ENCODE peak calls at places on chromosomes 4 and X, in eight cellular contexts. Y, J, Z, K, H, E, N and P are unnamed samples.

GRCh38 chrX:40579880-40580536 is 762 bp upstream of the ATP6AP2 start:
- DNase-seq in Y (peak), J (no peak), Z (no peak), K (no peak), H (no peak), E (no peak), N (no peak), P (no peak)

GRCh38 chrX:12950851-12951589 is 23.9 kb upstream of the TMSB4X start:
- DNase-seq in Y (no peak), J (no peak), Z (no peak), K (peak), H (peak), E (peak), N (peak), P (no peak)

GRCh38 chr4:123546123-123546654 is 149.6 kb downstream of the SPRY1 start:
- DNase-seq in Y (no peak), J (no peak), Z (no peak), K (no peak), H (peak), E (no peak), N (no peak), P (no peak)

GRCh38 chr4:88705805-88706518 is 8.3 kb upstream of the NAP1L5 start:
- DNase-seq in Y (no peak), J (no peak), Z (no peak), K (no peak), H (no peak), E (no peak), N (no peak), P (no peak)

GRCh38 chr4:32824321-32824720 is 2104.2 kb downstream of the PCDH7 start:
- DNase-seq in Y (no peak), J (no peak), Z (no peak), K (no peak), H (no peak), E (no peak), N (no peak), P (no peak)

GRCh38 chr4:143555676-143556075 is 42.2 kb downstream of the SMARCA5 start:
- DNase-seq in Y (no peak), J (no peak), Z (no peak), K (no peak), H (no peak), E (no peak), N (no peak), P (no peak)

GRCh38 chr4:118953276-118953675 is 64.6 kb downstream of the SYNPO2 start:
- DNase-seq in Y (no peak), J (no peak), Z (no peak), K (no peak), H (no peak), E (no peak), N (no peak), P (no peak)

GRCh38 chr4:186693159-186693815 is 30.4 kb downstream of the FAT1 start:
- DNase-seq in Y (no peak), J (no peak), Z (no peak), K (no peak), H (peak), E (no peak), N (no peak), P (no peak)

GRCh38 chr4:131093303-131093702 is 1997.4 kb downstream of the C4orf33 start:
- DNase-seq in Y (peak), J (no peak), Z (no peak), K (no peak), H (no peak), E (no peak), N (no peak), P (no peak)

GRCh38 chr4:25585901-25586523 is 69.6 kb upstream of the SLC34A2 start:
- DNase-seq in Y (no peak), J (no peak), Z (no peak), K (no peak), H (no peak), E (no peak), N (no peak), P (no peak)

GRCh38 chr4:158112612-158113011 is 60.2 kb downstream of the GASK1B start:
- DNase-seq in Y (no peak), J (no peak), Z (no peak), K (no peak), H (no peak), E (no peak), N (no peak), P (no peak)

GRCh38 chrX:16882188-16882587 is 12.0 kb upstream of the RBBP7 start:
- DNase-seq in Y (peak), J (no peak), Z (no peak), K (no peak), H (peak), E (no peak), N (peak), P (no peak)

GRCh38 chr4:41975341-41975740 is 6.2 kb upstream of the DCAF4L1 start:
- DNase-seq in Y (no peak), J (no peak), Z (no peak), K (no peak), H (no peak), E (no peak), N (no peak), P (no peak)

GRCh38 chr4:1666391-1666790 is 17.7 kb downstream of the FAM53A start:
- DNase-seq in Y (no peak), J (no peak), Z (no peak), K (no peak), H (no peak), E (no peak), N (no peak), P (no peak)

GRCh38 chr4:100391086-100391485 is 126.7 kb downstream of the EMCN start:
- DNase-seq in Y (no peak), J (no peak), Z (no peak), K (no peak), H (no peak), E (no peak), N (no peak), P (no peak)

GRCh38 chr4:15771419-15772058 is 6.6 kb upstream of the CD38 start:
- DNase-seq in Y (no peak), J (no peak), Z (no peak), K (no peak), H (no peak), E (no peak), N (peak), P (no peak)

GRCh38 chrX:133913658-133914388 is 71.6 kb downstream of the GPC3 start:
- DNase-seq in Y (no peak), J (no peak), Z (no peak), K (no peak), H (no peak), E (no peak), N (no peak), P (no peak)